ENCODE peak calls at places on chromosomes 5 and 9, in ten cellular contexts. One of them, this sample, is unnamed.

GRCh38 chr9:86126998-86127972 is 27.9 kb upstream of the GOLM1 start:
- DNase-seq in right lobe of liver: peak
- DNase-seq in GM23338: peak
- DNase-seq in WERI-Rb-1: no peak
- DNase-seq in AG08396: peak
- DNase-seq in activated gamma-delta T cell treated with anti-CD3 and anti-CD28 coated beads, Interleukin-2, amount 50 U/mL, for 16 hours: no peak
- DNase-seq in A172: peak
- DNase-seq in GM10248: no peak
- DNase-seq in MM.1S: peak
- DNase-seq in NAMALWA: peak
- DNase-seq in this sample: no peak

GRCh38 chr9:94693485-94694191 is 32.9 kb upstream of the AOPEP start:
- DNase-seq in GM23338: no peak
- DNase-seq in WERI-Rb-1: no peak
- DNase-seq in NAMALWA: no peak
- DNase-seq in GM10248: no peak
- DNase-seq in MM.1S: no peak
- DNase-seq in activated gamma-delta T cell treated with anti-CD3 and anti-CD28 coated beads, Interleukin-2, amount 50 U/mL, for 16 hours: no peak
- DNase-seq in A172: no peak
- DNase-seq in right lobe of liver: no peak
- DNase-seq in AG08396: no peak
- DNase-seq in this sample: no peak

GRCh38 chr9:16337322-16338029 is 533.0 kb downstream of the BNC2 start:
- DNase-seq in MM.1S: no peak
- DNase-seq in GM10248: no peak
- DNase-seq in activated gamma-delta T cell treated with anti-CD3 and anti-CD28 coated beads, Interleukin-2, amount 50 U/mL, for 16 hours: no peak
- DNase-seq in GM23338: no peak
- DNase-seq in AG08396: peak
- DNase-seq in right lobe of liver: no peak
- DNase-seq in WERI-Rb-1: no peak
- DNase-seq in NAMALWA: no peak
- DNase-seq in A172: peak
- DNase-seq in this sample: no peak

GRCh38 chr5:151414536-151414935 is 32.9 kb upstream of the SLC36A1 start:
- DNase-seq in NAMALWA: no peak
- DNase-seq in right lobe of liver: no peak
- DNase-seq in MM.1S: no peak
- DNase-seq in AG08396: no peak
- DNase-seq in GM10248: no peak
- DNase-seq in WERI-Rb-1: no peak
- DNase-seq in A172: no peak
- DNase-seq in activated gamma-delta T cell treated with anti-CD3 and anti-CD28 coated beads, Interleukin-2, amount 50 U/mL, for 16 hours: no peak
- DNase-seq in GM23338: no peak
- DNase-seq in this sample: no peak

GRCh38 chr9:105419981-105420597 is 27.7 kb upstream of the FSD1L start:
- DNase-seq in activated gamma-delta T cell treated with anti-CD3 and anti-CD28 coated beads, Interleukin-2, amount 50 U/mL, for 16 hours: no peak
- DNase-seq in NAMALWA: no peak
- DNase-seq in GM23338: no peak
- DNase-seq in MM.1S: no peak
- DNase-seq in GM10248: no peak
- DNase-seq in right lobe of liver: peak
- DNase-seq in AG08396: no peak
- DNase-seq in WERI-Rb-1: no peak
- DNase-seq in A172: no peak
- DNase-seq in this sample: no peak

GRCh38 chr5:131163315-131164119 is 1.5 kb downstream of the HINT1 start:
- DNase-seq in GM23338: no peak
- DNase-seq in AG08396: peak
- DNase-seq in activated gamma-delta T cell treated with anti-CD3 and anti-CD28 coated beads, Interleukin-2, amount 50 U/mL, for 16 hours: no peak
- DNase-seq in GM10248: no peak
- DNase-seq in A172: peak
- DNase-seq in WERI-Rb-1: no peak
- DNase-seq in NAMALWA: peak
- DNase-seq in MM.1S: peak
- DNase-seq in right lobe of liver: no peak
- DNase-seq in this sample: no peak

GRCh38 chr9:90546200-90546599 is 96.4 kb downstream of the DIRAS2 start:
- DNase-seq in GM10248: no peak
- DNase-seq in activated gamma-delta T cell treated with anti-CD3 and anti-CD28 coated beads, Interleukin-2, amount 50 U/mL, for 16 hours: no peak
- DNase-seq in A172: peak
- DNase-seq in MM.1S: no peak
- DNase-seq in NAMALWA: peak
- DNase-seq in AG08396: no peak
- DNase-seq in WERI-Rb-1: peak
- DNase-seq in GM23338: peak
- DNase-seq in right lobe of liver: no peak
- DNase-seq in this sample: no peak

GRCh38 chr9:98410185-98410697 is 154.8 kb upstream of the TBC1D2 start:
- DNase-seq in WERI-Rb-1: peak
- DNase-seq in activated gamma-delta T cell treated with anti-CD3 and anti-CD28 coated beads, Interleukin-2, amount 50 U/mL, for 16 hours: no peak
- DNase-seq in AG08396: peak
- DNase-seq in GM23338: peak
- DNase-seq in A172: peak
- DNase-seq in GM10248: no peak
- DNase-seq in MM.1S: no peak
- DNase-seq in NAMALWA: no peak
- DNase-seq in right lobe of liver: no peak
- DNase-seq in this sample: no peak

GRCh38 chr5:141771562-141771961 is 89.5 kb upstream of the ARAP3 start:
- DNase-seq in AG08396: no peak
- DNase-seq in right lobe of liver: no peak
- DNase-seq in GM23338: no peak
- DNase-seq in NAMALWA: no peak
- DNase-seq in GM10248: no peak
- DNase-seq in WERI-Rb-1: no peak
- DNase-seq in MM.1S: no peak
- DNase-seq in A172: no peak
- DNase-seq in activated gamma-delta T cell treated with anti-CD3 and anti-CD28 coated beads, Interleukin-2, amount 50 U/mL, for 16 hours: no peak
- DNase-seq in this sample: no peak

GRCh38 chr9:13811876-13812275 is 502.1 kb downstream of the NFIB start:
- DNase-seq in MM.1S: no peak
- DNase-seq in WERI-Rb-1: no peak
- DNase-seq in right lobe of liver: no peak
- DNase-seq in GM23338: no peak
- DNase-seq in A172: no peak
- DNase-seq in GM10248: no peak
- DNase-seq in NAMALWA: no peak
- DNase-seq in AG08396: no peak
- DNase-seq in activated gamma-delta T cell treated with anti-CD3 and anti-CD28 coated beads, Interleukin-2, amount 50 U/mL, for 16 hours: no peak
- DNase-seq in this sample: no peak

GRCh38 chr5:169499990-169500389 is 83.6 kb upstream of the SPDL1 start:
- DNase-seq in GM10248: no peak
- DNase-seq in MM.1S: no peak
- DNase-seq in AG08396: no peak
- DNase-seq in A172: no peak
- DNase-seq in NAMALWA: no peak
- DNase-seq in right lobe of liver: no peak
- DNase-seq in WERI-Rb-1: no peak
- DNase-seq in GM23338: no peak
- DNase-seq in activated gamma-delta T cell treated with anti-CD3 and anti-CD28 coated beads, Interleukin-2, amount 50 U/mL, for 16 hours: no peak
- DNase-seq in this sample: no peak

GRCh38 chr5:148094336-148094735 is 30.6 kb downstream of the SPINK5 start:
- DNase-seq in MM.1S: no peak
- DNase-seq in GM23338: no peak
- DNase-seq in WERI-Rb-1: no peak
- DNase-seq in AG08396: no peak
- DNase-seq in GM10248: no peak
- DNase-seq in NAMALWA: no peak
- DNase-seq in A172: no peak
- DNase-seq in right lobe of liver: no peak
- DNase-seq in activated gamma-delta T cell treated with anti-CD3 and anti-CD28 coated beads, Interleukin-2, amount 50 U/mL, for 16 hours: no peak
- DNase-seq in this sample: no peak

GRCh38 chr9:4167040-4167671 is 132.7 kb downstream of the GLIS3 start:
- DNase-seq in A172: no peak
- DNase-seq in right lobe of liver: no peak
- DNase-seq in activated gamma-delta T cell treated with anti-CD3 and anti-CD28 coated beads, Interleukin-2, amount 50 U/mL, for 16 hours: no peak
- DNase-seq in WERI-Rb-1: no peak
- DNase-seq in GM23338: no peak
- DNase-seq in NAMALWA: no peak
- DNase-seq in GM10248: no peak
- DNase-seq in AG08396: no peak
- DNase-seq in MM.1S: no peak
- DNase-seq in this sample: no peak

GRCh38 chr5:160466121-160466520 is 44.5 kb downstream of the PTTG1 start:
- DNase-seq in AG08396: no peak
- DNase-seq in activated gamma-delta T cell treated with anti-CD3 and anti-CD28 coated beads, Interleukin-2, amount 50 U/mL, for 16 hours: no peak
- DNase-seq in GM10248: no peak
- DNase-seq in GM23338: no peak
- DNase-seq in right lobe of liver: no peak
- DNase-seq in NAMALWA: no peak
- DNase-seq in WERI-Rb-1: no peak
- DNase-seq in A172: no peak
- DNase-seq in MM.1S: no peak
- DNase-seq in this sample: no peak

GRCh38 chr9:130518943-130519772 is 60.2 kb upstream of the FUBP3 start:
- DNase-seq in AG08396: no peak
- DNase-seq in WERI-Rb-1: no peak
- DNase-seq in NAMALWA: no peak
- DNase-seq in activated gamma-delta T cell treated with anti-CD3 and anti-CD28 coated beads, Interleukin-2, amount 50 U/mL, for 16 hours: no peak
- DNase-seq in MM.1S: no peak
- DNase-seq in right lobe of liver: no peak
- DNase-seq in GM10248: no peak
- DNase-seq in GM23338: peak
- DNase-seq in A172: no peak
- DNase-seq in this sample: no peak

GRCh38 chr5:157744055-157745011 is 821 bp downstream of the LSM11 start:
- DNase-seq in GM23338: peak
- DNase-seq in A172: no peak
- DNase-seq in activated gamma-delta T cell treated with anti-CD3 and anti-CD28 coated beads, Interleukin-2, amount 50 U/mL, for 16 hours: no peak
- DNase-seq in NAMALWA: peak
- DNase-seq in right lobe of liver: peak
- DNase-seq in MM.1S: no peak
- DNase-seq in AG08396: peak
- DNase-seq in WERI-Rb-1: peak
- DNase-seq in GM10248: no peak
- DNase-seq in this sample: peak

GRCh38 chr5:128403350-128403749 is 134.7 kb downstream of the FBN2 start:
- DNase-seq in AG08396: no peak
- DNase-seq in A172: no peak
- DNase-seq in GM23338: no peak
- DNase-seq in MM.1S: no peak
- DNase-seq in right lobe of liver: no peak
- DNase-seq in activated gamma-delta T cell treated with anti-CD3 and anti-CD28 coated beads, Interleukin-2, amount 50 U/mL, for 16 hours: no peak
- DNase-seq in WERI-Rb-1: no peak
- DNase-seq in NAMALWA: no peak
- DNase-seq in GM10248: no peak
- DNase-seq in this sample: no peak

GRCh38 chr5:131630208-131630962 is 4.6 kb downstream of the RAPGEF6 start:
- DNase-seq in GM10248: no peak
- DNase-seq in WERI-Rb-1: no peak
- DNase-seq in activated gamma-delta T cell treated with anti-CD3 and anti-CD28 coated beads, Interleukin-2, amount 50 U/mL, for 16 hours: no peak
- DNase-seq in GM23338: no peak
- DNase-seq in right lobe of liver: no peak
- DNase-seq in NAMALWA: no peak
- DNase-seq in A172: no peak
- DNase-seq in AG08396: no peak
- DNase-seq in MM.1S: no peak
- DNase-seq in this sample: no peak

GRCh38 chr9:1154739-1155138 is 104.6 kb downstream of the DMRT2 start:
- DNase-seq in GM23338: no peak
- DNase-seq in MM.1S: no peak
- DNase-seq in right lobe of liver: no peak
- DNase-seq in AG08396: no peak
- DNase-seq in WERI-Rb-1: no peak
- DNase-seq in A172: no peak
- DNase-seq in NAMALWA: no peak
- DNase-seq in activated gamma-delta T cell treated with anti-CD3 and anti-CD28 coated beads, Interleukin-2, amount 50 U/mL, for 16 hours: no peak
- DNase-seq in GM10248: no peak
- DNase-seq in this sample: no peak

GRCh38 chr5:56494300-56494704 is 261.2 kb upstream of the ANKRD55 start:
- DNase-seq in WERI-Rb-1: no peak
- DNase-seq in NAMALWA: no peak
- DNase-seq in GM10248: peak
- DNase-seq in GM23338: no peak
- DNase-seq in MM.1S: no peak
- DNase-seq in A172: no peak
- DNase-seq in activated gamma-delta T cell treated with anti-CD3 and anti-CD28 coated beads, Interleukin-2, amount 50 U/mL, for 16 hours: no peak
- DNase-seq in AG08396: peak
- DNase-seq in right lobe of liver: no peak
- DNase-seq in this sample: no peak

GRCh38 chr5:135537745-135538144 is 2.0 kb upstream of the NEUROG1 start:
- DNase-seq in GM23338: no peak
- DNase-seq in activated gamma-delta T cell treated with anti-CD3 and anti-CD28 coated beads, Interleukin-2, amount 50 U/mL, for 16 hours: no peak
- DNase-seq in GM10248: peak
- DNase-seq in NAMALWA: no peak
- DNase-seq in A172: no peak
- DNase-seq in WERI-Rb-1: no peak
- DNase-seq in right lobe of liver: no peak
- DNase-seq in AG08396: no peak
- DNase-seq in MM.1S: no peak
- DNase-seq in this sample: no peak